ENCODE peak calls at places on chromosomes 4 and X, in four cellular contexts. F is islet precursor cell, Y is right atrium auricular region, K is astrocyte of the spinal cord. J is an unnamed sample.

GRCh38 chrX:39983715-39984114 is 114.0 kb downstream of the BCOR start:
- DNase-seq in Y (no peak), K (peak), F (peak), J (no peak)

GRCh38 chr4:25863347-25863784 is 578 bp upstream of the SEL1L3 start:
- DNase-seq in K (no peak), F (peak), Y (no peak), J (no peak)

GRCh38 chrX:13398073-13398823 is 78.4 kb upstream of the ATXN3L start:
- DNase-seq in K (peak), Y (peak), F (peak), J (no peak)

GRCh38 chr4:3368841-3369760 is 72.7 kb upstream of the HGFAC start:
- DNase-seq in Y (peak), F (no peak), K (no peak), J (no peak)

GRCh38 chr4:111945014-111945413 is 200.2 kb upstream of the FAM241A start:
- DNase-seq in K (peak), Y (no peak), F (no peak), J (no peak)

GRCh38 chr4:88457307-88458090 is 580 bp downstream of the HERC5 start:
- DNase-seq in Y (no peak), F (peak), K (peak), J (peak)

GRCh38 chr4:84915396-84915780 is 51.1 kb downstream of the WDFY3 start:
- DNase-seq in F (no peak), Y (no peak), K (peak), J (no peak)

GRCh38 chrX:72245461-72246089 is 6.7 kb upstream of the ERCC6L start:
- DNase-seq in K (peak), Y (no peak), F (peak), J (peak)

GRCh38 chr4:185508162-185508561 is 27.1 kb downstream of the PDLIM3 start:
- DNase-seq in F (no peak), K (no peak), Y (no peak), J (no peak)

GRCh38 chr4:165982934-165983333 is 109.9 kb downstream of the TLL1 start:
- DNase-seq in F (no peak), Y (no peak), K (no peak), J (no peak)

J was measured in anterior cingulate cortex.